ENCODE peak calls at places on chromosomes 11 and 22, in ten cellular contexts. H is ovary, L is Peyer's patch, A is mammary epithelial cell, V is astrocyte of the cerebellum, G is cardiac fibroblast, Y is tibial artery, F is Caco-2, Q is sigmoid colon, X is colonic mucosa. B is an unnamed sample.

GRCh38 chr22:37167981-37168647 is 18.4 kb upstream of the IL2RB start:
- DNase-seq in X (no peak), G (no peak), H (no peak), L (no peak), F (no peak), V (no peak), Q (peak), A (no peak), Y (peak), B (no peak)

GRCh38 chr11:7635137-7635536 is 38.2 kb downstream of the CYB5R2 start:
- DNase-seq in H (no peak), F (no peak), A (no peak), Q (no peak), V (no peak), X (no peak), L (peak), G (no peak), Y (no peak), B (no peak)

GRCh38 chr11:65558002-65558784 is at the start of gene LTBP3:
- DNase-seq in G (peak), Q (peak), F (peak), Y (peak), L (peak), H (peak), V (no peak), A (peak), X (peak), B (peak)

GRCh38 chr11:119368121-119369034 is 13.1 kb downstream of the USP2 start:
- DNase-seq in Q (peak), A (no peak), L (peak), G (peak), H (peak), X (peak), Y (no peak), F (peak), V (no peak), B (no peak)

GRCh38 chr11:46381836-46382643 is 571 bp downstream of the MDK start:
- DNase-seq in F (peak), V (no peak), G (no peak), Q (peak), A (no peak), H (peak), L (peak), Y (no peak), X (no peak), B (no peak)

GRCh38 chr11:128911239-128911638 is 20.1 kb downstream of the KCNJ5 start:
- DNase-seq in Y (no peak), G (no peak), A (no peak), L (no peak), F (no peak), X (no peak), V (no peak), H (peak), Q (no peak), B (no peak)

GRCh38 chr11:119436093-119436492 is 13.1 kb upstream of the THY1 start:
- DNase-seq in Q (no peak), A (no peak), G (no peak), Y (no peak), F (no peak), V (no peak), H (no peak), L (no peak), X (no peak), B (no peak)

GRCh38 chr11:71153005-71153395 is 99.4 kb downstream of the SHANK2 start:
- DNase-seq in G (peak), Q (peak), V (no peak), H (peak), A (peak), X (peak), L (no peak), Y (no peak), F (no peak), B (no peak)

GRCh38 chr22:39471421-39472141 is 14.8 kb downstream of the MGAT3 start:
- DNase-seq in G (peak), F (peak), A (peak), H (no peak), V (no peak), Q (no peak), L (peak), Y (no peak), X (peak), B (no peak)

GRCh38 chr11:68913188-68913587 is 9.5 kb downstream of the IGHMBP2 start:
- DNase-seq in Y (no peak), G (no peak), A (no peak), V (no peak), L (no peak), F (no peak), H (no peak), X (no peak), Q (no peak), B (no peak)

GRCh38 chr11:118412921-118413320 is 11.5 kb downstream of the ATP5MG start:
- DNase-seq in Y (no peak), Q (no peak), F (no peak), X (no peak), L (no peak), V (no peak), G (no peak), A (no peak), H (no peak), B (no peak)

GRCh38 chr11:8488395-8488794 is 105.6 kb downstream of the STK33 start:
- DNase-seq in L (no peak), X (no peak), Q (no peak), A (no peak), Y (no peak), G (no peak), V (no peak), F (no peak), H (no peak), B (no peak)

GRCh38 chr22:43537019-43537585 is 125.3 kb downstream of the MPPED1 start:
- DNase-seq in Q (peak), L (no peak), A (no peak), G (no peak), V (no peak), F (peak), Y (no peak), H (no peak), X (no peak), B (no peak)
- TF ChIP-seq CTCF in Q (no peak), L (no peak), A (peak), G (no peak), V (no peak), F (peak), Y (no peak), H (no peak), X (no peak), B (no peak)

DNA sequence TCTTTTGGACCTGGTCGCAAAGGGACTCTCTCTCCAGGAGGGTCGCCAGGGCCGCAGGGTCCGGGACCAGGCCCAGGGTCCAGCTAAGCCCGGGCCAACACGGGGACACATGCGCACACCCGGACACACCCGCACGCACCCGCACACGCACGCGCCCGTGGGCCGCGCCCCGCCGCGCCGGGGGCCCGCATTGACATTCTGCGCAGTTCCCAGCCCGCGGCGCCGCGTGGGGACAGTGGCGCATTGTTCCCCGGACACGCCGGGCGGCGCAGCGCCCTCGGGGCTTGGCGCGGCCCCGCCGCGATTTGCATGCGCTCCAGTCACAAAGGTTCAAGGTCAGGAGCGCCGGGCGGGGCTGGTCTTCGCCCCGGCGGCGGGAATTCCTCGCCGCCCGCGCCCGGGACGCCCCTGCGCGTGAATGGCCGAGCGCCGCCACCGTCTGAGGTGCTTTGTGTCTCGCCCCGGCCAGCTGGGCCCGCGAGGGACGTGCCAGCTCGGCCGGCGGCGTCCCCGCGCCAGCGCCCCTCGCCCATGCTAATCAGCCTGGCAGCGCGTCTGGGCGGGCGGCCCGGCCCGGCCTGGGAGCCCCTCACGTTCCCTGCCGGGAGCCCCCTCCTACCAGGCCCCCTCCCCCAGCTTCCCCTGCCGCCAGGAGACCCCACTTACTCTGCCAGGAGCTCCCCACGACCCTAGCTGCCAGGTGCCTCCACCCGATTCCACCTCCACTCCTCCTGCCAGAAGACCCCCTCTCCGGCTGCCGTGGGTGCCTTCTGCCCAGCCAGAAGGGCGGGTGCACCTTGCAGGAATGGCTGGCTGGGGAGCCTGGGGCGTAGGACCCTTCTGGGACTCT is 50.5 kb upstream of the WNT7B start:
- DNase-seq in G (no peak), V (no peak), A (no peak), L (peak), X (peak), F (peak), H (peak), Y (peak), Q (peak), B (peak)
- TF ChIP-seq CTCF in G (no peak), V (no peak), A (no peak), L (peak), X (no peak), F (no peak), H (peak), Y (peak), Q (no peak), B (peak)

GRCh38 chr22:41237707-41238569 is 2.8 kb downstream of the CHADL start:
- DNase-seq in X (peak), Y (peak), Q (peak), V (no peak), L (peak), A (peak), G (peak), F (peak), H (peak), B (peak)

GRCh38 chr22:41234815-41235687 is 5.7 kb downstream of the CHADL start:
- DNase-seq in L (no peak), X (no peak), Q (no peak), G (no peak), F (no peak), H (no peak), V (no peak), A (no peak), Y (no peak), B (no peak)

GRCh38 chr22:41239443-41240128 is 1.1 kb downstream of the CHADL start:
- DNase-seq in V (no peak), G (no peak), Y (no peak), A (no peak), Q (no peak), X (no peak), L (no peak), F (no peak), H (no peak), B (no peak)

GRCh38 chr22:41238570-41239442 is 1.9 kb downstream of the CHADL start:
- DNase-seq in L (no peak), X (no peak), F (no peak), H (no peak), A (no peak), G (no peak), V (no peak), Q (no peak), Y (no peak), B (no peak)

DNA sequence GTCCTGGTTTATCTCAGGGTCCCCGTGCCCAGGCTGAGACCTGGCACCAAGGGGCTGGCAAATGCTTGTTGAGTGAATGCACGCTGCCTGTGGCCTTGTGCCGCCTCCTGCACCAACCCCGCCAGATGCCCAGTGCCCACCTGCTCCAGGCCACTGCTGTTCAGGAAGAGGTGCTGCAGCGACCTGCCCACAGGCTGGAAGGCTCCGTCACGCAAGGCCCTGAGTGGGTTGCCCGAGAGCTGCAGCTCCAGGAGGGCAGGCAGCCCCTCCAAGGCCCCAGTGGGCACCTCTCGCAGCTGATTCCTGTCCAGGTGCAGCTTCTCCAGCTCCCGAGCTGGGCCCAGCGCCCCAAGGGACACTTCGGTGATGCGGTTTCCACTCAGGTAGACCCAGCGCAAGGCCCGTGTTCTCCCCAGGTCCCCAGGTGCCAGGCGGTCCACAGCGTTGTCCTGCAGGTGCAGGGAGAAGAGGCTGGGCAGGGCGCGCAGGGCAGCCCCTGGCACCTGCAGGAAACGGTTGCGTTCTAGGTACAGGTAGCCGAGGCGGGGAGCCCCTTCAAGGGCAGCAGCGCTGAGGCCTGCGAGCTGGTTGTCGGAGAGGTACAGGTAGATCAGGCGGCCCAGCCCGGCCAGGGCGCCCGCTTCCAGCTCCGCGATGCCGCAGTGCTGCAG is 3.6 kb downstream of the CHADL start:
- DNase-seq in A (no peak), H (no peak), Y (no peak), G (no peak), L (peak), X (no peak), Q (no peak), F (no peak), V (no peak), B (no peak)
- TF ChIP-seq CTCF in A (no peak), H (no peak), Y (no peak), G (no peak), L (no peak), X (no peak), Q (no peak), F (no peak), V (no peak), B (no peak)

GRCh38 chr11:19226378-19227195 is 14.2 kb downstream of the E2F8 start:
- DNase-seq in Q (no peak), Y (no peak), G (no peak), V (no peak), F (no peak), A (no peak), L (no peak), H (no peak), X (no peak), B (no peak)
- TF ChIP-seq CTCF in Q (no peak), Y (no peak), G (no peak), V (no peak), F (no peak), A (no peak), L (no peak), H (no peak), X (no peak), B (no peak)

GRCh38 chr11:127470485-127470884 is 469.9 kb upstream of the KIRREL3 start:
- DNase-seq in G (peak), A (no peak), Y (no peak), Q (no peak), F (peak), V (no peak), X (no peak), L (no peak), H (no peak), B (no peak)
- TF ChIP-seq CTCF in G (peak), A (peak), Y (no peak), Q (no peak), F (peak), V (peak), X (peak), L (peak), H (no peak), B (no peak)

DNA sequence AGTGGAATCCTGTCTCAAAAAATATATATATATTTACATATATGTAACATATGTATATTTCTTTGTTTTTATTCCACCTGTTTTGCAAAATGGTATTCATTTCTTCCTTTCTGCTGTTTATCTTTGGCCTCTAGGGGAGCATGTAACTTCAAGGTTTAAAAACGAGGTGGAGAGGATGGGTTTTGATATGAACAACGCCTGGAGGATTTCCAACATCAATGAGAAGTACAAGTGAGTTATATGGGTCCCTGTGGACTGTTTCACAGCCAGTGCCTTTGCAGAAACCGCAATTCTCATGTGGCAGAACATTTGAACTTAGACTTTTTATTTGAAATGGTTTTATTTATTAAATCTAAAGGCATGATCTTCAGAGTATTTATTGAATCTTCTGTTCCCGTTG is 81.6 kb upstream of the HORMAD2 start:
- DNase-seq in L (no peak), F (no peak), Y (no peak), X (no peak), A (no peak), H (no peak), V (no peak), Q (no peak), G (peak), B (no peak)
- TF ChIP-seq CTCF in L (peak), F (no peak), Y (no peak), X (no peak), A (no peak), H (no peak), V (no peak), Q (no peak), G (peak), B (no peak)

DNA sequence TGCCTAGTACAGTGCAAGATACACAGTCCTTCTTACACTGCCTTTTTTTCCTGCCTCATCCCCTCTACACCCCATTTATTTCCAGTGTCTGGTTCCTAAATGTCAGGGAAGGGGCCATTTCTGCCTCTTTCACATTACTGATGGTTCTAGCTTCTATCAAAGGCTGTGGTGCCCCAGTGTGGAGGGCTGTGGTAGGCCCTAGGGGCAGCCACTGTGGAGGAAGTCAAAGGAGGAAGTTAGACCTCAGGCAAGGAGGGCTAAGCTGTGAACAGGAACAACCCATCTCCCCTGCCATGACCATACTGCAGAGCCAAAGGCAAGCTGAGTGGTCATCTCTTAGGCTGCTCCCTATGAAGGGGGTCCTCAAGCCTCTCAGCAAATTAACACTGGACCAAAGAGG is 81.9 kb upstream of the CRTAM start:
- DNase-seq in V (no peak), Q (peak), F (no peak), L (no peak), X (no peak), A (no peak), H (no peak), G (no peak), Y (peak), B (peak)
- TF ChIP-seq CTCF in V (peak), Q (no peak), F (no peak), L (peak), X (no peak), A (no peak), H (no peak), G (peak), Y (no peak), B (no peak)

GRCh38 chr11:107778839-107779517 is 67.1 kb upstream of the SLN start:
- DNase-seq in H (no peak), V (no peak), X (no peak), Q (no peak), Y (no peak), A (no peak), F (no peak), L (no peak), G (no peak), B (no peak)

GRCh38 chr11:107777094-107777493 is 65.2 kb upstream of the SLN start:
- DNase-seq in L (no peak), A (no peak), Q (no peak), X (no peak), H (no peak), Y (no peak), G (no peak), F (no peak), V (no peak), B (no peak)

GRCh38 chr11:107783121-107783520 is 71.3 kb upstream of the SLN start:
- DNase-seq in G (no peak), L (no peak), H (no peak), V (no peak), Q (no peak), Y (no peak), X (no peak), F (no peak), A (no peak), B (no peak)

GRCh38 chr11:107780136-107780535 is 68.3 kb upstream of the SLN start:
- DNase-seq in V (no peak), X (no peak), H (no peak), L (no peak), F (peak), A (no peak), Q (no peak), G (no peak), Y (no peak), B (no peak)

GRCh38 chr11:107780775-107781174 is 68.9 kb upstream of the SLN start:
- DNase-seq in L (no peak), F (no peak), A (no peak), Q (no peak), X (no peak), G (peak), Y (no peak), V (no peak), H (no peak), B (no peak)
- TF ChIP-seq CTCF in L (no peak), F (no peak), A (peak), Q (no peak), X (no peak), G (no peak), Y (no peak), V (no peak), H (no peak), B (no peak)

GRCh38 chr11:48096588-48097525 is 116.5 kb downstream of the PTPRJ start:
- DNase-seq in X (no peak), Y (no peak), G (no peak), L (no peak), H (no peak), A (peak), F (no peak), V (no peak), Q (no peak), B (no peak)
- TF ChIP-seq CTCF in X (no peak), Y (no peak), G (no peak), L (no peak), H (no peak), A (no peak), F (no peak), V (peak), Q (no peak), B (no peak)

GRCh38 chr11:1226226-1226961 is 3.5 kb downstream of the MUC5B start:
- DNase-seq in V (no peak), Q (peak), Y (no peak), H (peak), L (peak), G (no peak), F (no peak), X (peak), A (no peak), B (peak)
- TF ChIP-seq CTCF in V (no peak), Q (no peak), Y (no peak), H (no peak), L (no peak), G (no peak), F (no peak), X (no peak), A (no peak), B (no peak)